ENCODE peak calls at places on chromosome 5, in four cellular contexts. R is iris pigment epithelial cell, W is AG09309, G is T-helper 2 cell. J is an unnamed sample.

GRCh38 chr5:4570047-4571015 is 569.8 kb upstream of the ADAMTS16 start:
- DNase-seq in R (peak; percentile 47), W (no peak), G (no peak), J (no peak)

GRCh38 chr5:122415481-122416120 is 103.6 kb downstream of the SNCAIP start:
- DNase-seq in R (peak; percentile 71), G (no peak), W (peak; percentile 53), J (no peak)

GRCh38 chr5:4862500-4862899 is 277.6 kb upstream of the ADAMTS16 start:
- DNase-seq in W (peak; percentile 18), G (no peak), R (peak; percentile 48), J (no peak)

GRCh38 chr5:34411470-34412346 is 244.4 kb upstream of the RAI14 start:
- DNase-seq in W (no peak), G (no peak), R (peak; percentile 26), J (no peak)

GRCh38 chr5:317086-317811 is 4.3 kb upstream of the AHRR start:
- DNase-seq in W (peak; percentile 33), G (no peak), R (peak; percentile 65), J (no peak)

GRCh38 chr5:39948867-39949468 is 524.2 kb upstream of the DAB2 start:
- DNase-seq in R (peak; percentile 78), W (peak; percentile 41), G (peak; percentile 40), J (no peak)

GRCh38 chr5:159184236-159184635 is 25.1 kb downstream of the RNF145 start:
- DNase-seq in R (no peak), G (no peak), W (no peak), J (no peak)

GRCh38 chr5:14816374-14816998 is 55.1 kb downstream of the ANKH start:
- DNase-seq in W (no peak), R (peak; percentile 54), G (no peak), J (no peak)

GRCh38 chr5:1508679-1509290 is 15.0 kb downstream of the LPCAT1 start:
- DNase-seq in G (no peak), W (no peak), R (no peak), J (no peak)

GRCh38 chr5:151132959-151133358 is 24.6 kb downstream of the ANXA6 start:
- DNase-seq in G (no peak), R (no peak), W (no peak), J (no peak)